ENCODE peak calls at places on chromosome 20, in ten cellular contexts. One of them, this sample, is unnamed.

GRCh38 chr20:10137032-10137431 is 81.6 kb upstream of the SNAP25 start:
- DNase-seq in A673: no peak
- DNase-seq in progenitor cell of endocrine pancreas: no peak
- DNase-seq in upper lobe of left lung: no peak
- DNase-seq in DND-41: no peak
- DNase-seq in brain microvascular endothelial cell: no peak
- DNase-seq in prostate gland: no peak
- DNase-seq in CD8-positive, alpha-beta T cell: no peak
- DNase-seq in colonic mucosa: no peak
- DNase-seq in A549: no peak
- DNase-seq in this sample: no peak

GRCh38 chr20:57526067-57526884 is 1.3 kb upstream of the CTCFL start:
- DNase-seq in colonic mucosa: peak; percentile 58
- DNase-seq in A673: peak; percentile 44
- DNase-seq in progenitor cell of endocrine pancreas: no peak
- DNase-seq in CD8-positive, alpha-beta T cell: no peak
- DNase-seq in A549: no peak
- DNase-seq in upper lobe of left lung: no peak
- DNase-seq in brain microvascular endothelial cell: no peak
- DNase-seq in DND-41: peak; percentile 38
- DNase-seq in prostate gland: no peak
- DNase-seq in this sample: no peak

GRCh38 chr20:14777571-14777970 is 440.2 kb upstream of the FLRT3 start:
- DNase-seq in CD8-positive, alpha-beta T cell: no peak
- DNase-seq in progenitor cell of endocrine pancreas: no peak
- DNase-seq in upper lobe of left lung: no peak
- DNase-seq in A549: no peak
- DNase-seq in DND-41: no peak
- DNase-seq in A673: no peak
- DNase-seq in colonic mucosa: no peak
- DNase-seq in prostate gland: no peak
- DNase-seq in brain microvascular endothelial cell: peak; percentile 38
- DNase-seq in this sample: no peak

GRCh38 chr20:16661738-16662137 is 68.1 kb upstream of the SNRPB2 start:
- DNase-seq in progenitor cell of endocrine pancreas: no peak
- DNase-seq in A549: no peak
- DNase-seq in brain microvascular endothelial cell: no peak
- DNase-seq in upper lobe of left lung: no peak
- DNase-seq in colonic mucosa: no peak
- DNase-seq in prostate gland: no peak
- DNase-seq in CD8-positive, alpha-beta T cell: no peak
- DNase-seq in DND-41: no peak
- DNase-seq in A673: no peak
- DNase-seq in this sample: no peak

GRCh38 chr20:22586645-22587310 is 2.4 kb upstream of the FOXA2 start:
- DNase-seq in A549: peak; percentile 83
- DNase-seq in colonic mucosa: peak; percentile 85
- DNase-seq in upper lobe of left lung: peak; percentile 94
- DNase-seq in brain microvascular endothelial cell: no peak
- DNase-seq in progenitor cell of endocrine pancreas: peak; percentile 72
- DNase-seq in DND-41: no peak
- DNase-seq in A673: peak; percentile 34
- DNase-seq in CD8-positive, alpha-beta T cell: no peak
- DNase-seq in prostate gland: peak; percentile 41
- DNase-seq in this sample: no peak

GRCh38 chr20:8709627-8710026 is 359.3 kb upstream of the PLCB4 start:
- DNase-seq in A549: no peak
- DNase-seq in brain microvascular endothelial cell: no peak
- DNase-seq in A673: no peak
- DNase-seq in DND-41: no peak
- DNase-seq in CD8-positive, alpha-beta T cell: no peak
- DNase-seq in progenitor cell of endocrine pancreas: no peak
- DNase-seq in upper lobe of left lung: no peak
- DNase-seq in colonic mucosa: no peak
- DNase-seq in prostate gland: no peak
- DNase-seq in this sample: no peak

GRCh38 chr20:61817061-61817460 is 248.6 kb downstream of the TAF4 start:
- DNase-seq in CD8-positive, alpha-beta T cell: no peak
- DNase-seq in progenitor cell of endocrine pancreas: no peak
- DNase-seq in upper lobe of left lung: no peak
- DNase-seq in brain microvascular endothelial cell: no peak
- DNase-seq in A549: no peak
- DNase-seq in A673: no peak
- DNase-seq in colonic mucosa: no peak
- DNase-seq in prostate gland: no peak
- DNase-seq in DND-41: no peak
- DNase-seq in this sample: no peak

GRCh38 chr20:61435184-61435822 is 183.2 kb downstream of the CDH4 start:
- DNase-seq in A673: no peak
- DNase-seq in progenitor cell of endocrine pancreas: no peak
- DNase-seq in upper lobe of left lung: no peak
- DNase-seq in prostate gland: no peak
- DNase-seq in brain microvascular endothelial cell: no peak
- DNase-seq in DND-41: no peak
- DNase-seq in A549: no peak
- DNase-seq in colonic mucosa: no peak
- DNase-seq in CD8-positive, alpha-beta T cell: no peak
- DNase-seq in this sample: no peak

GRCh38 chr20:58749098-58749766 is 56.6 kb downstream of the NPEPL1 start:
- DNase-seq in progenitor cell of endocrine pancreas: no peak
- DNase-seq in prostate gland: no peak
- DNase-seq in A549: no peak
- DNase-seq in DND-41: no peak
- DNase-seq in brain microvascular endothelial cell: no peak
- DNase-seq in A673: no peak
- DNase-seq in CD8-positive, alpha-beta T cell: no peak
- DNase-seq in upper lobe of left lung: peak; percentile 29
- DNase-seq in colonic mucosa: no peak
- DNase-seq in this sample: no peak

GRCh38 chr20:3677733-3678132 is 4.1 kb downstream of the ADAM33 start:
- DNase-seq in brain microvascular endothelial cell: no peak
- DNase-seq in DND-41: no peak
- DNase-seq in CD8-positive, alpha-beta T cell: no peak
- DNase-seq in colonic mucosa: peak; percentile 42
- DNase-seq in A549: no peak
- DNase-seq in progenitor cell of endocrine pancreas: no peak
- DNase-seq in prostate gland: no peak
- DNase-seq in A673: no peak
- DNase-seq in upper lobe of left lung: peak; percentile 87
- DNase-seq in this sample: no peak

GRCh38 chr20:51482836-51483235 is 59.7 kb downstream of the NFATC2 start:
- DNase-seq in upper lobe of left lung: no peak
- DNase-seq in progenitor cell of endocrine pancreas: no peak
- DNase-seq in DND-41: no peak
- DNase-seq in prostate gland: no peak
- DNase-seq in A549: no peak
- DNase-seq in A673: no peak
- DNase-seq in brain microvascular endothelial cell: no peak
- DNase-seq in CD8-positive, alpha-beta T cell: no peak
- DNase-seq in colonic mucosa: no peak
- DNase-seq in this sample: no peak

GRCh38 chr20:51484141-51484815 is 58.2 kb downstream of the NFATC2 start:
- DNase-seq in brain microvascular endothelial cell: no peak
- DNase-seq in colonic mucosa: no peak
- DNase-seq in prostate gland: no peak
- DNase-seq in upper lobe of left lung: no peak
- DNase-seq in A549: no peak
- DNase-seq in DND-41: no peak
- DNase-seq in A673: no peak
- DNase-seq in progenitor cell of endocrine pancreas: no peak
- DNase-seq in CD8-positive, alpha-beta T cell: no peak
- DNase-seq in this sample: no peak

GRCh38 chr20:51486197-51487005 is 56.1 kb downstream of the NFATC2 start:
- DNase-seq in A549: no peak
- DNase-seq in prostate gland: no peak
- DNase-seq in brain microvascular endothelial cell: peak; percentile 34
- DNase-seq in progenitor cell of endocrine pancreas: no peak
- DNase-seq in colonic mucosa: no peak
- DNase-seq in DND-41: no peak
- DNase-seq in A673: no peak
- DNase-seq in upper lobe of left lung: no peak
- DNase-seq in CD8-positive, alpha-beta T cell: no peak
- DNase-seq in this sample: no peak

GRCh38 chr20:51481311-51481997 is 61.1 kb downstream of the NFATC2 start:
- DNase-seq in progenitor cell of endocrine pancreas: no peak
- DNase-seq in upper lobe of left lung: peak; percentile 30
- DNase-seq in DND-41: no peak
- DNase-seq in CD8-positive, alpha-beta T cell: no peak
- DNase-seq in A549: no peak
- DNase-seq in prostate gland: no peak
- DNase-seq in brain microvascular endothelial cell: no peak
- DNase-seq in A673: no peak
- DNase-seq in colonic mucosa: no peak
- DNase-seq in this sample: no peak

GRCh38 chr20:51480507-51481270 is 61.8 kb downstream of the NFATC2 start:
- DNase-seq in A549: no peak
- DNase-seq in colonic mucosa: no peak
- DNase-seq in upper lobe of left lung: no peak
- DNase-seq in brain microvascular endothelial cell: no peak
- DNase-seq in A673: no peak
- DNase-seq in CD8-positive, alpha-beta T cell: no peak
- DNase-seq in DND-41: no peak
- DNase-seq in prostate gland: no peak
- DNase-seq in progenitor cell of endocrine pancreas: no peak
- DNase-seq in this sample: no peak
- TF ChIP-seq CTCF in A549: no peak
- TF ChIP-seq CTCF in colonic mucosa: no peak
- TF ChIP-seq CTCF in upper lobe of left lung: no peak
- TF ChIP-seq CTCF in brain microvascular endothelial cell: no peak
- TF ChIP-seq CTCF in A673: no peak
- TF ChIP-seq CTCF in CD8-positive, alpha-beta T cell: no peak
- TF ChIP-seq CTCF in DND-41: no peak
- TF ChIP-seq CTCF in prostate gland: no peak
- TF ChIP-seq CTCF in progenitor cell of endocrine pancreas: no peak
- TF ChIP-seq CTCF in this sample: no peak

GRCh38 chr20:438581-439469 is 23.5 kb downstream of the TBC1D20 start:
- DNase-seq in A549: no peak
- DNase-seq in upper lobe of left lung: no peak
- DNase-seq in CD8-positive, alpha-beta T cell: peak; percentile 76
- DNase-seq in progenitor cell of endocrine pancreas: no peak
- DNase-seq in prostate gland: no peak
- DNase-seq in DND-41: peak; percentile 90
- DNase-seq in A673: no peak
- DNase-seq in colonic mucosa: no peak
- DNase-seq in brain microvascular endothelial cell: no peak
- DNase-seq in this sample: no peak

GRCh38 chr20:437787-438486 is 24.4 kb downstream of the TBC1D20 start:
- DNase-seq in DND-41: peak; percentile 85
- DNase-seq in colonic mucosa: no peak
- DNase-seq in brain microvascular endothelial cell: no peak
- DNase-seq in upper lobe of left lung: no peak
- DNase-seq in A549: no peak
- DNase-seq in A673: no peak
- DNase-seq in prostate gland: no peak
- DNase-seq in CD8-positive, alpha-beta T cell: peak; percentile 54
- DNase-seq in progenitor cell of endocrine pancreas: no peak
- DNase-seq in this sample: no peak

GRCh38 chr20:443223-443793 is 19.0 kb downstream of the TBC1D20 start:
- DNase-seq in colonic mucosa: no peak
- DNase-seq in A673: no peak
- DNase-seq in CD8-positive, alpha-beta T cell: no peak
- DNase-seq in brain microvascular endothelial cell: no peak
- DNase-seq in DND-41: no peak
- DNase-seq in progenitor cell of endocrine pancreas: no peak
- DNase-seq in upper lobe of left lung: no peak
- DNase-seq in prostate gland: no peak
- DNase-seq in A549: no peak
- DNase-seq in this sample: no peak

GRCh38 chr20:440636-441035 is 21.7 kb downstream of the TBC1D20 start:
- DNase-seq in CD8-positive, alpha-beta T cell: no peak
- DNase-seq in A549: no peak
- DNase-seq in DND-41: no peak
- DNase-seq in prostate gland: no peak
- DNase-seq in brain microvascular endothelial cell: peak; percentile 28
- DNase-seq in colonic mucosa: no peak
- DNase-seq in progenitor cell of endocrine pancreas: no peak
- DNase-seq in upper lobe of left lung: no peak
- DNase-seq in A673: no peak
- DNase-seq in this sample: no peak

DNA sequence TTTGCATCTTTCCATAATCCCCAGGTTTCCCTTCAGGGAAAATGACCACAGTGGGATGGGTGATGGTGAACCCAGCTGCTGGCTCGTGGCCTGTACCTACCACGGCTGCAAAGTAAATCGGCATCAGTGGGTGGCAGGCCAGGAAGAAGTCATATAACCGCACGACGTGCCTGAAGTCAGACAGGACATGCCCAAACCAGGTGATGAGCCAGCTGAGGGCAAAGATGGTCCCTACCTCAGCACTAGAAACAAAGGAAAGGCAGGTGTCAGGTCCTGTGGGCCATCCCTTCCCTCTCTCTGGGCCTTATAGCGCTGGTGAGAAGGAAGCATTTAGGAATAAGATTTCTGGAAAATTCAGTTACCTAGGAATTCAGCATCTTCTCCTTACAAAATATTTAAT is 22.2 kb downstream of the TBC1D20 start:
- DNase-seq in A549: no peak
- DNase-seq in upper lobe of left lung: no peak
- DNase-seq in DND-41: no peak
- DNase-seq in prostate gland: no peak
- DNase-seq in CD8-positive, alpha-beta T cell: no peak
- DNase-seq in colonic mucosa: no peak
- DNase-seq in progenitor cell of endocrine pancreas: no peak
- DNase-seq in A673: no peak
- DNase-seq in brain microvascular endothelial cell: no peak
- DNase-seq in this sample: no peak
- TF ChIP-seq CTCF in A549: no peak
- TF ChIP-seq CTCF in upper lobe of left lung: no peak
- TF ChIP-seq CTCF in DND-41: no peak
- TF ChIP-seq CTCF in prostate gland: no peak
- TF ChIP-seq CTCF in CD8-positive, alpha-beta T cell: no peak
- TF ChIP-seq CTCF in colonic mucosa: no peak
- TF ChIP-seq CTCF in progenitor cell of endocrine pancreas: no peak
- TF ChIP-seq CTCF in A673: no peak
- TF ChIP-seq CTCF in brain microvascular endothelial cell: no peak
- TF ChIP-seq CTCF in this sample: no peak

GRCh38 chr20:5513975-5514516 is 197.3 kb upstream of the PROKR2 start:
- DNase-seq in upper lobe of left lung: no peak
- DNase-seq in CD8-positive, alpha-beta T cell: no peak
- DNase-seq in A673: no peak
- DNase-seq in colonic mucosa: peak; percentile 66
- DNase-seq in A549: peak; percentile 84
- DNase-seq in brain microvascular endothelial cell: no peak
- DNase-seq in prostate gland: no peak
- DNase-seq in DND-41: no peak
- DNase-seq in progenitor cell of endocrine pancreas: no peak
- DNase-seq in this sample: no peak
- TF ChIP-seq CTCF in upper lobe of left lung: no peak
- TF ChIP-seq CTCF in CD8-positive, alpha-beta T cell: no peak
- TF ChIP-seq CTCF in A673: no peak
- TF ChIP-seq CTCF in colonic mucosa: no peak
- TF ChIP-seq CTCF in A549: no peak
- TF ChIP-seq CTCF in brain microvascular endothelial cell: no peak
- TF ChIP-seq CTCF in prostate gland: no peak
- TF ChIP-seq CTCF in DND-41: no peak
- TF ChIP-seq CTCF in progenitor cell of endocrine pancreas: no peak
- TF ChIP-seq CTCF in this sample: no peak

DNA sequence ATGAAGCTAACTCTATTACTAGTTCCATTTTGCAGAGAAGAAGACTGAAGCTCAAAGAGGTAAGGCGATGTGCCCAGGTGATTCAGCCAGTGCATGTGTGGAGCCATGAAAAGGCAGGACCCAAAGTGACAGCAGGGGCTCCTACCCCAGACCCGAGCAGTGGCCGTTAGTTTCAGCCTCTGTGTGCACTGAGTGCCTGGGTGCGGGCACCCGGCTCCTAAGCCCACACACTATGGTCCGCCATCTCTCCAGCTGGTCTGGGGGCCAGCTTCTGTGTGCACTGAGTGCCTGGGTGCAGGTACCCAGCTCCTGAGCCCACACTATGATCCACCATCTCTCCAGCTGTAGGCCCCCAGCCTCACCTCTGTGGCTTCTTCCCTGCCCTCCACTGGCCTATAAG is 123.5 kb upstream of the CST7 start:
- DNase-seq in progenitor cell of endocrine pancreas: no peak
- DNase-seq in A673: no peak
- DNase-seq in colonic mucosa: no peak
- DNase-seq in brain microvascular endothelial cell: no peak
- DNase-seq in DND-41: no peak
- DNase-seq in prostate gland: no peak
- DNase-seq in CD8-positive, alpha-beta T cell: peak; percentile 21
- DNase-seq in A549: no peak
- DNase-seq in upper lobe of left lung: no peak
- DNase-seq in this sample: no peak
- TF ChIP-seq CTCF in progenitor cell of endocrine pancreas: no peak
- TF ChIP-seq CTCF in A673: no peak
- TF ChIP-seq CTCF in colonic mucosa: no peak
- TF ChIP-seq CTCF in brain microvascular endothelial cell: no peak
- TF ChIP-seq CTCF in DND-41: no peak
- TF ChIP-seq CTCF in prostate gland: no peak
- TF ChIP-seq CTCF in CD8-positive, alpha-beta T cell: no peak
- TF ChIP-seq CTCF in A549: no peak
- TF ChIP-seq CTCF in upper lobe of left lung: no peak
- TF ChIP-seq CTCF in this sample: no peak